ENCODE peak calls at places on chromosomes 4 and X, in four cellular contexts. U is progenitor cell of endocrine pancreas, D is M059J, Z is NCI-H524. T is an unnamed sample.

GRCh38 chrX:141405486-141405877 is 163.2 kb upstream of the SPANXC start:
- DNase-seq in U (no peak), D (peak; percentile 88), Z (no peak), T (no peak)

GRCh38 chr4:173591760-173592159 is 61.7 kb upstream of the HAND2 start:
- DNase-seq in U (no peak), D (no peak), Z (no peak), T (no peak)

GRCh38 chrX:46758163-46758955 is 559 bp downstream of the SLC9A7 start:
- DNase-seq in U (no peak), D (peak; percentile 45), Z (peak; percentile 63), T (no peak)

GRCh38 chrX:135489542-135489941 is 30.9 kb upstream of the INTS6L start:
- DNase-seq in U (no peak), D (no peak), Z (no peak), T (no peak)

GRCh38 chr4:188783160-188783559 is 643.9 kb downstream of the TRIML1 start:
- DNase-seq in U (no peak), D (no peak), Z (no peak), T (no peak)

GRCh38 chrX:41634284-41634683 is 54.5 kb upstream of the GPR34 start:
- DNase-seq in U (no peak), D (no peak), Z (no peak), T (no peak)

GRCh38 chrX:72026341-72027023 is 105.2 kb downstream of the RTL5 start:
- DNase-seq in U (no peak), D (peak; percentile 24), Z (no peak), T (peak; percentile 25)

GRCh38 chrX:151151668-151152267 is 24.6 kb upstream of the GPR50 start:
- DNase-seq in U (no peak), D (peak; percentile 54), Z (peak; percentile 62), T (no peak)

GRCh38 chr4:58166496-58166895 is 1056.3 kb upstream of the IGFBP7 start:
- DNase-seq in U (no peak), D (no peak), Z (peak; percentile 80), T (no peak)

GRCh38 chrX:25858273-25858880 is 279.8 kb upstream of the MAGEB18 start:
- DNase-seq in U (no peak), D (no peak), Z (peak; percentile 15), T (no peak)

GRCh38 chr4:155592568-155593343 is 73.9 kb upstream of the GUCY1A1 start:
- DNase-seq in U (no peak), D (no peak), Z (peak; percentile 8), T (no peak)

GRCh38 chrX:44474410-44474809 is 68.2 kb downstream of the FUNDC1 start:
- DNase-seq in U (no peak), D (peak; percentile 57), Z (no peak), T (no peak)

GRCh38 chr4:119307606-119308005 is 14.3 kb downstream of the FABP2 start:
- DNase-seq in U (no peak), D (no peak), Z (no peak), T (no peak)

GRCh38 chr4:156803056-156803455 is 168.5 kb downstream of the PDGFC start:
- DNase-seq in U (no peak), D (no peak), Z (no peak), T (no peak)